ENCODE peak calls at places on chromosome 12, in four cellular contexts. X is neural crest cell, H is uterus, I is astrocyte of the spinal cord. Y is an unnamed sample.

GRCh38 chr12:109738878-109739665 is 25.4 kb downstream of the FAM222A start:
- DNase-seq in X (no peak), H (no peak), I (no peak), Y (no peak)

GRCh38 chr12:13835657-13836056 is 145.7 kb downstream of the GRIN2B start:
- DNase-seq in X (no peak), H (no peak), I (no peak), Y (no peak)

GRCh38 chr12:57516617-57517153 is 3.6 kb downstream of the DDIT3 start:
- DNase-seq in X (no peak), H (no peak), I (no peak), Y (no peak)

GRCh38 chr12:11729439-11730150 is 80.1 kb downstream of the ETV6 start:
- DNase-seq in X (no peak), H (no peak), I (no peak), Y (no peak)

GRCh38 chr12:117042171-117042809 is 56.9 kb downstream of the TESC start:
- DNase-seq in X (no peak), H (no peak), I (no peak), Y (no peak)

GRCh38 chr12:14261861-14262260 is 103.6 kb upstream of the ATF7IP start:
- DNase-seq in X (no peak), H (no peak), I (no peak), Y (no peak)

GRCh38 chr12:131537267-131537920 is 173.5 kb upstream of the SFSWAP start:
- DNase-seq in X (no peak), H (no peak), I (no peak), Y (no peak)

GRCh38 chr12:70638639-70639349 is 1.6 kb upstream of the PTPRB start:
- DNase-seq in X (no peak), H (no peak), I (no peak), Y (no peak)

GRCh38 chr12:25241171-25242020 is 9.3 kb downstream of the KRAS start:
- DNase-seq in X (no peak), H (no peak), I (peak), Y (peak)

GRCh38 chr12:121538699-121539061 is 42.1 kb downstream of the KDM2B start:
- DNase-seq in X (no peak), H (no peak), I (no peak), Y (no peak)

GRCh38 chr12:65100140-65100539 is 21.0 kb downstream of the WIF1 start:
- DNase-seq in X (no peak), H (no peak), I (no peak), Y (no peak)
- TF ChIP-seq CTCF in X (peak), H (no peak), I (peak), Y (no peak)

DNA sequence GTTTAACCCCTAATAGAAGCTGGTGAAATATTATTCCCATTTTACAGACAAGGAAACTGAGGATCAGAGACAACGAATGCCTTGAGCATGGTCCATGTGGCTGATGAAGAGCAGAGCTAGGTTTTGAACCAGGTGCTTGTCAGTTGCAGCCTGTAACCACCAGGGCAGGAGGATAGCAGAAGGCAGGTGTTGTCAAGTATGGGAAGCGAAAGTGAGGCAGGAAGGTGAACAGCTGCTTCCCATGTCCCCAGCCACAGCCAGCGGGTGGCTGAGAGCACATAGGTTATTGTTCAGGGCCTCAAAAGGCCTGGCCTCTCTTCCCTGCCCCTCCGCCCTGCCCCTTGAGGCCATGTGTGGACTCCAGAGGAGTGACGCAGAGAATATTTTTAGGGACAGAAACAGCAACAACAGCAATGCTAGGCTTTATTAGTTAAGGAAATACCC is 39.6 kb downstream of the IQSEC3 start:
- DNase-seq in X (no peak), H (no peak), I (no peak), Y (no peak)
- TF ChIP-seq CTCF in X (peak), H (no peak), I (no peak), Y (no peak)

DNA sequence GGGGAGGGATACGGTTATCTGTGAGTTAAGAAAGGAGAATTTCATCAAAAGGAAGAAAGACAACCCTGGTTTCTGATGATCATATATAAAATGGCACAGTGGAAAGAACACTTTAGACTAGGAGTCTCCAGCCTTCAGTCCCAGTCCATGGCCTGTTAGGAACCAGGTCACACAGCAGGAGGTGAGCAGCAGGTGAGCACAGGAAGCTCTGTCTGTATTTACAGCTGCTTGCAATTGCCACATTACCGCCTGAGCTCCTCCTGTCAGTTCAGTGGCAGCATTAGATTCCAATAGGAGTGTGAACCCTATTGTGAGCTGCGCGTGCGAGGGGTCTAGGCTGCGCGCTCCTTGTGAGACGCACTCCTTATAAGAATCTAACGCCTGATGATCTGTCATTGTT is 137.9 kb downstream of the BTG1 start:
- DNase-seq in X (no peak), H (no peak), I (no peak), Y (no peak)
- TF ChIP-seq CTCF in X (no peak), H (no peak), I (no peak), Y (no peak)

GRCh38 chr12:19456176-19456575 is 16.9 kb downstream of the AEBP2 start:
- DNase-seq in X (no peak), H (no peak), I (no peak), Y (no peak)
- TF ChIP-seq CTCF in X (no peak), H (no peak), I (no peak), Y (no peak)

GRCh38 chr12:46556820-46557524 is 184.4 kb upstream of the SLC38A2 start:
- DNase-seq in X (no peak), H (no peak), I (peak), Y (peak)
- TF ChIP-seq CTCF in X (no peak), H (no peak), I (no peak), Y (no peak)

DNA sequence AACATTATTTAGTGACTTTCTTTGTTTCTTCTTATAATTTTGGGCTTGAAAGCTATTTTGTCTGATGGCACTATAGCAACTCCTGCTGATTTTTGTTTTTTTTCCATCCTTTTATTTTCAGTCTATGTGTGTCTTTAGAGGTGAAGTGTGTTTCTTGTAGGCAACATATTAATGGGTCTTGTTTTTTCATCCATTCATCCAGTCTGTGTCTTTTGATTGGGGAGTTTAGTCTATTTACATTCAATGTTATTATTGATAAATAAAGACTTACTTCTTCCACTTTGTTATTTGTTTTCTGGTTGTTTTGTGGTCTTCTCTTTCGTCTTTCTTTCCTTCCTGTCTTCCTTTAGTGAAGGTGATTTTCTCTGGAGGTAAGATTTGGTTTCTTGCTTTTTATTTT is 198.0 kb downstream of the CRADD start:
- DNase-seq in X (no peak), H (no peak), I (no peak), Y (no peak)
- TF ChIP-seq CTCF in X (no peak), H (no peak), I (no peak), Y (no peak)

GRCh38 chr12:129552996-129553750 is 350.7 kb downstream of the TMEM132D start:
- DNase-seq in X (no peak), H (no peak), I (peak), Y (no peak)

GRCh38 chr12:129549656-129550055 is 354.2 kb downstream of the TMEM132D start:
- DNase-seq in X (no peak), H (no peak), I (no peak), Y (no peak)

GRCh38 chr12:129550353-129550752 is 353.5 kb downstream of the TMEM132D start:
- DNase-seq in X (no peak), H (no peak), I (no peak), Y (no peak)

GRCh38 chr12:129551441-129551840 is 352.4 kb downstream of the TMEM132D start:
- DNase-seq in X (no peak), H (no peak), I (no peak), Y (no peak)
- TF ChIP-seq CTCF in X (no peak), H (no peak), I (no peak), Y (no peak)

Y was measured in fibroblast of pulmonary artery.